ENCODE peak calls at places on chromosomes 2 and 18, in four cellular contexts. P is HepG2, R is H1, G is GM12878. V is an unnamed sample.

GRCh38 chr2:28408764-28409599 is 16.3 kb downstream of the FOSL2 start:
- DNase-seq in R (no peak), P (no peak), G (no peak), V (no peak)

GRCh38 chr2:219119422-219120043 is 41.1 kb downstream of the NHEJ1 start:
- DNase-seq in P (peak; percentile 62), G (peak; percentile 5), R (no peak), V (peak; percentile 66)

GRCh38 chr2:207039225-207039624 is 99.9 kb downstream of the CPO start:
- DNase-seq in P (no peak), R (no peak), G (no peak), V (no peak)

GRCh38 chr2:10033251-10034006 is 9.9 kb upstream of the KLF11 start:
- DNase-seq in G (no peak), R (no peak), P (no peak), V (no peak)

GRCh38 chr2:54904836-54905235 is 145.4 kb downstream of the RTN4 start:
- DNase-seq in P (peak; percentile 15), G (no peak), R (no peak), V (no peak)

GRCh38 chr2:156340818-156341481 is 8.4 kb upstream of the NR4A2 start:
- DNase-seq in G (no peak), R (no peak), P (no peak), V (no peak)

GRCh38 chr2:9378433-9379371 is 44.6 kb downstream of the ITGB1BP1 start:
- DNase-seq in P (no peak), R (no peak), G (no peak), V (no peak)

GRCh38 chr2:71471276-71471675 is 17.9 kb downstream of the DYSF start:
- DNase-seq in G (no peak), R (no peak), P (no peak), V (no peak)

GRCh38 chr18:48990497-48991298 is 39.9 kb upstream of the SMAD7 start:
- DNase-seq in P (peak; percentile 76), G (no peak), R (no peak), V (no peak)

GRCh38 chr2:157787364-157787938 is 88.7 kb downstream of the ACVR1 start:
- DNase-seq in P (no peak), G (no peak), R (no peak), V (no peak)

GRCh38 chr2:48541696-48542389 is 11.9 kb downstream of the STON1 start:
- DNase-seq in R (no peak), P (no peak), G (no peak), V (no peak)

GRCh38 chr18:50797147-50797546 is 22.7 kb downstream of the MRO start:
- DNase-seq in R (no peak), P (no peak), G (no peak), V (no peak)

GRCh38 chr18:12018861-12019260 is 37.6 kb downstream of the IMPA2 start:
- DNase-seq in R (no peak), P (no peak), G (no peak), V (no peak)

GRCh38 chr2:218833023-218833609 is 1.5 kb upstream of the PRKAG3 start:
- DNase-seq in R (no peak), P (no peak), G (no peak), V (no peak)

GRCh38 chr2:200600549-200601212 is 14.9 kb downstream of the AOX1 start:
- DNase-seq in P (no peak), G (no peak), R (no peak), V (peak; percentile 17)

GRCh38 chr2:230814616-230815015 is 50.1 kb upstream of the ITM2C start:
- DNase-seq in G (no peak), P (peak; percentile 25), R (no peak), V (peak; percentile 20)

GRCh38 chr18:61833387-61833786 is 59.4 kb downstream of the RNF152 start:
- DNase-seq in R (no peak), P (no peak), G (peak; percentile 7), V (no peak)

GRCh38 chr2:65351234-65351947 is 81.0 kb downstream of the SPRED2 start:
- DNase-seq in G (no peak), P (no peak), R (no peak), V (peak; percentile 31)

GRCh38 chr2:187541086-187542085 is 12.8 kb downstream of the TFPI start:
- DNase-seq in G (no peak), P (peak; percentile 98), R (no peak), V (no peak)

GRCh38 chr2:56040834-56041233 is 117.3 kb upstream of the EFEMP1 start:
- DNase-seq in R (no peak), G (no peak), P (no peak), V (no peak)

GRCh38 chr2:189613077-189613636 is 32.6 kb upstream of the SLC40A1 start:
- DNase-seq in P (peak; percentile 96), R (no peak), G (no peak), V (peak; percentile 32)

GRCh38 chr2:205934443-205934842 is 151.5 kb downstream of the INO80D start:
- DNase-seq in R (no peak), G (no peak), P (peak; percentile 34), V (no peak)

GRCh38 chr2:7007846-7008741 is 90.9 kb downstream of the RNF144A start:
- DNase-seq in R (no peak), P (no peak), G (peak; percentile 16), V (no peak)

GRCh38 chr2:201821080-201821479 is 14.7 kb downstream of the CDK15 start:
- DNase-seq in R (no peak), G (no peak), P (no peak), V (no peak)

GRCh38 chr2:2719015-2719414 is 387.9 kb upstream of the MYT1L start:
- DNase-seq in G (no peak), R (no peak), P (no peak), V (no peak)

GRCh38 chr2:200968162-200968561 is 4.7 kb upstream of the ORC2 start:
- DNase-seq in P (peak; percentile 62), G (no peak), R (no peak), V (no peak)

GRCh38 chr2:37635359-37636208 is 35.9 kb downstream of the CDC42EP3 start:
- DNase-seq in P (no peak), R (no peak), G (peak; percentile 92), V (no peak)

GRCh38 chr2:216389565-216389964 is 17.3 kb upstream of the MARCHF4 start:
- DNase-seq in G (no peak), R (no peak), P (no peak), V (no peak)

GRCh38 chr2:179107737-179108136 is 57.8 kb upstream of the CCDC141 start:
- DNase-seq in R (no peak), P (peak; percentile 22), G (no peak), V (no peak)

GRCh38 chr18:49249523-49249922 is 210.9 kb downstream of the DYM start:
- DNase-seq in G (no peak), R (no peak), P (no peak), V (no peak)

GRCh38 chr2:167637726-167638125 is 609.7 kb downstream of the STK39 start:
- DNase-seq in R (no peak), P (no peak), G (no peak), V (no peak)

GRCh38 chr2:42581257-42581656 is 12.8 kb downstream of the MTA3 start:
- DNase-seq in P (no peak), G (no peak), R (no peak), V (no peak)

GRCh38 chr2:101699191-101699938 is 1.9 kb downstream of the MAP4K4 start:
- DNase-seq in G (no peak), P (no peak), R (no peak), V (no peak)

GRCh38 chr2:159744363-159744762 is 32.1 kb downstream of the MARCHF7 start:
- DNase-seq in G (no peak), R (no peak), P (no peak), V (no peak)

GRCh38 chr18:31497711-31498449 is at the start of gene DSG2:
- DNase-seq in R (peak; percentile 72), G (no peak), P (peak; percentile 43), V (peak; percentile 91)

DNA sequence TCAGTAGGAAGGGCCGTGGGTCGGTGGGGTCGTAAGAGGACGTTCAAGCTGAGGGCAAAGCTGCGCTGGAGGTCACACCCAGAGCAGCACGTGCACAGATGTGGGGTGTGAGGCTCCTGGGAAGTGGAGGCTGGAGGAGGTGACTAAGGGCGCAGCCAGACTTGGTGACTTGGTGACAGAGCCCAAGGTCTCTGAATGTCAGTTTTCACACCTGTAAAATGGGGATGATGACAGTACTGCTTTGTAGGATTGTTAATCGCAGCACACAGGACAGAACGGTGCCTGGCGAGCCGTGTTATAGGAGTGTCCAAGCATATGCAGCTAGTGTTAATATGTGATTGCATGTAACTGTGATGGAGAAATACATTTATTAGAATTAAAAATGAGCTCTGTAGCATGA is 40.8 kb downstream of the NTSR2 start:
- DNase-seq in P (no peak), G (no peak), R (no peak), V (no peak)
- TF ChIP-seq SUZ12 in P (no peak), G (no peak), R (no peak), V (no peak)

GRCh38 chr2:60533114-60534033 is 20.1 kb downstream of the BCL11A start:
- DNase-seq in G (no peak), P (peak; percentile 36), R (no peak), V (no peak)

GRCh38 chr2:60532421-60532820 is 21.0 kb downstream of the BCL11A start:
- DNase-seq in R (no peak), G (no peak), P (no peak), V (no peak)

GRCh38 chr2:60530660-60531276 is 22.7 kb downstream of the BCL11A start:
- DNase-seq in G (no peak), P (peak; percentile 84), R (no peak), V (peak; percentile 68)

GRCh38 chr2:60530228-60530627 is 23.2 kb downstream of the BCL11A start:
- DNase-seq in R (no peak), P (no peak), G (no peak), V (no peak)

GRCh38 chr2:60531638-60532216 is 21.7 kb downstream of the BCL11A start:
- DNase-seq in P (no peak), R (no peak), G (no peak), V (no peak)
- TF ChIP-seq SP1 in P (no peak), R (no peak), G (no peak), V (no peak)

GRCh38 chr2:20509766-20510490 is 63.1 kb downstream of the RHOB start:
- DNase-seq in G (no peak), P (peak; percentile 76), R (peak; percentile 31), V (peak; percentile 80)
- TF ChIP-seq SUZ12 in G (no peak), P (no peak), R (no peak), V (no peak)

GRCh38 chr18:45830917-45831316 is 5.4 kb downstream of the SIGLEC15 start:
- DNase-seq in P (no peak), R (no peak), G (no peak), V (no peak)

GRCh38 chr18:45836242-45837215 is 11.1 kb downstream of the SIGLEC15 start:
- DNase-seq in R (no peak), P (no peak), G (no peak), V (no peak)

GRCh38 chr18:45837283-45838070 is 12.0 kb downstream of the SIGLEC15 start:
- DNase-seq in P (no peak), R (peak; percentile 19), G (no peak), V (no peak)

GRCh38 chr18:45835057-45835634 is 9.7 kb downstream of the SIGLEC15 start:
- DNase-seq in P (no peak), G (no peak), R (no peak), V (no peak)

GRCh38 chr18:45834303-45834702 is 8.8 kb downstream of the SIGLEC15 start:
- DNase-seq in P (no peak), R (no peak), G (no peak), V (no peak)
- TF ChIP-seq SP1 in P (no peak), R (no peak), G (no peak), V (no peak)